ENCODE peak calls at places on chromosomes 16 and 17, in eight cellular contexts. F is RPMI7951; D is CD4-positive, alpha-beta T cell; J is ascending aorta; S is stimulated activated CD8-positive, alpha-beta memory T cell treated with anti-CD3 and anti-CD28 coated beads, Interleukin-12 subunit alpha, Interleukin-12 subunit beta, amount 100 ng/mL, for 4 hours; M is Kasumi-1; N is amniotic stem cell; Q is activated CD4-positive, alpha-beta T cell treated with anti-CD3 and anti-CD28 coated beads for 48 hours. T is an unnamed sample.

GRCh38 chr17:41957058-41957868 is 9.3 kb upstream of the CNP start:
- DNase-seq in S (no peak), M (peak), D (no peak), Q (no peak), J (no peak), F (no peak), N (no peak), T (no peak)

GRCh38 chr16:21166561-21166961 is 8.1 kb downstream of the LDAF1 start:
- DNase-seq in S (no peak), J (no peak), Q (no peak), M (no peak), N (no peak), D (no peak), F (peak), T (no peak)

GRCh38 chr17:38451840-38452529 is 23.7 kb downstream of the ARHGAP23 start:
- DNase-seq in N (peak), F (peak), S (no peak), M (peak), D (no peak), Q (no peak), J (no peak), T (no peak)

GRCh38 chr17:32342603-32343325 is 791 bp upstream of the C17orf75 start:
- DNase-seq in D (no peak), S (no peak), F (peak), M (peak), N (no peak), Q (no peak), J (no peak), T (no peak)

GRCh38 chr16:89010210-89010925 is 33.4 kb upstream of the CBFA2T3 start:
- DNase-seq in N (no peak), F (no peak), D (no peak), S (no peak), M (no peak), Q (no peak), J (no peak), T (no peak)

GRCh38 chr16:53207810-53208752 is 153.3 kb downstream of the CHD9 start:
- DNase-seq in S (no peak), F (peak), N (peak), M (peak), J (peak), Q (no peak), D (no peak), T (no peak)

GRCh38 chr17:64037802-64038201 is 17.4 kb upstream of the ICAM2 start:
- DNase-seq in N (no peak), F (no peak), D (no peak), Q (no peak), J (peak), M (no peak), S (no peak), T (no peak)

GRCh38 chr17:65345261-65346060 is 208.3 kb downstream of the RGS9 start:
- DNase-seq in D (no peak), J (no peak), M (no peak), N (no peak), F (peak), S (no peak), Q (peak), T (no peak)

GRCh38 chr17:42798011-42798382 is 507 bp downstream of the COA3 start:
- DNase-seq in M (no peak), J (no peak), F (no peak), N (no peak), D (no peak), S (no peak), Q (no peak), T (no peak)

GRCh38 chr17:61570118-61570517 is 20.9 kb downstream of the NACA2 start:
- DNase-seq in F (peak), M (peak), D (no peak), J (no peak), Q (no peak), S (no peak), N (no peak), T (no peak)

GRCh38 chr16:64933890-64934289 is 188.0 kb downstream of the CDH11 start:
- DNase-seq in N (no peak), S (no peak), Q (no peak), J (no peak), M (no peak), D (no peak), F (peak), T (no peak)

GRCh38 chr17:76385892-76386786 is 1.7 kb downstream of the SPHK1 start:
- DNase-seq in N (peak), J (peak), S (peak), D (peak), M (peak), F (peak), Q (peak), T (no peak)

GRCh38 chr17:27206447-27206846 is 87.5 kb upstream of the WSB1 start:
- DNase-seq in J (no peak), F (peak), S (no peak), Q (peak), D (no peak), M (peak), N (no peak), T (no peak)

GRCh38 chr17:18331879-18332278 is 16.8 kb downstream of the SMCR8 start:
- DNase-seq in N (no peak), S (no peak), D (no peak), Q (no peak), F (no peak), M (no peak), J (no peak), T (no peak)

GRCh38 chr16:11254913-11255736 is 879 bp downstream of the SOCS1 start:
- DNase-seq in M (no peak), D (peak), S (peak), Q (peak), F (peak), N (peak), J (no peak), T (no peak)

GRCh38 chr16:19429271-19429670 is 11.6 kb downstream of the TMC5 start:
- DNase-seq in D (no peak), F (no peak), Q (no peak), S (no peak), M (no peak), J (no peak), N (no peak), T (no peak)

GRCh38 chr17:385195-385835 is 32.7 kb upstream of the RPH3AL start:
- DNase-seq in N (no peak), F (peak), S (no peak), Q (peak), M (no peak), D (no peak), J (no peak), T (no peak)

GRCh38 chr17:40545660-40546059 is 19.6 kb downstream of the CCR7 start:
- DNase-seq in J (peak), M (no peak), S (no peak), Q (peak), F (no peak), D (no peak), N (no peak), T (no peak)

GRCh38 chr17:70369296-70369855 is 200.0 kb downstream of the KCNJ2 start:
- DNase-seq in N (no peak), F (peak), J (no peak), M (no peak), D (no peak), Q (no peak), S (no peak), T (no peak)

GRCh38 chr16:60463986-60464385 is 1572.3 kb downstream of the CDH8 start:
- DNase-seq in J (no peak), F (no peak), S (no peak), N (no peak), Q (no peak), D (no peak), M (no peak), T (no peak)

GRCh38 chr16:1559446-1559975 is 26.0 kb downstream of the TMEM204 start:
- DNase-seq in F (no peak), M (no peak), D (peak), J (no peak), Q (no peak), N (no peak), S (no peak), T (no peak)

GRCh38 chr17:61247438-61247837 is 152.2 kb upstream of the TBX2 start:
- DNase-seq in N (no peak), D (no peak), M (no peak), J (no peak), F (peak), S (no peak), Q (no peak), T (no peak)

GRCh38 chr17:3886776-3887175 is 6.1 kb downstream of the CAMKK1 start:
- DNase-seq in M (no peak), F (no peak), N (no peak), J (peak), S (no peak), Q (no peak), D (no peak), T (no peak)

GRCh38 chr16:66030036-66030435 is 336.5 kb upstream of the CDH5 start:
- DNase-seq in F (peak), Q (no peak), D (no peak), M (no peak), S (no peak), J (no peak), N (no peak), T (no peak)

T was measured in vagina.